ENCODE peak calls at places on chromosomes 1 and 21, in seven cellular contexts. M is cardiac fibroblast; S is kidney; N is AG09309; W is mucosa of descending colon; I is neural progenitor cell; R is CD8-positive, alpha-beta T cell. U is an unnamed sample.

GRCh38 chr1:109499661-109500536 is 6.0 kb downstream of the CYB561D1 start:
- DNase-seq in W (no peak), R (peak), I (peak), N (no peak), M (peak), S (no peak), U (peak)

GRCh38 chr1:39386997-39387396 is 104.4 kb upstream of the BMP8A start:
- DNase-seq in S (no peak), I (no peak), W (no peak), R (no peak), M (no peak), N (no peak), U (no peak)

GRCh38 chr1:66644331-66644730 is 107.9 kb upstream of the DYNLT5 start:
- DNase-seq in S (no peak), W (no peak), I (no peak), R (no peak), N (no peak), M (no peak), U (no peak)

GRCh38 chr21:32306021-32306780 is 7.5 kb downstream of the MRAP start:
- DNase-seq in N (no peak), R (no peak), S (no peak), W (no peak), M (no peak), I (peak), U (no peak)

GRCh38 chr1:28928306-28928987 is 14.1 kb downstream of the EPB41 start:
- DNase-seq in S (no peak), N (no peak), W (no peak), M (no peak), R (no peak), I (no peak), U (no peak)

GRCh38 chr1:105462308-105462707 is 1594.2 kb upstream of the PRMT6 start:
- DNase-seq in I (no peak), R (no peak), M (no peak), W (no peak), S (no peak), N (no peak), U (no peak)

GRCh38 chr21:29018540-29018939 is 609 bp downstream of the RWDD2B start:
- DNase-seq in N (no peak), I (no peak), W (no peak), R (no peak), M (peak), S (no peak), U (peak)

GRCh38 chr21:46605759-46606426 is 1.0 kb upstream of the S100B start:
- DNase-seq in S (peak), M (no peak), N (no peak), R (peak), W (peak), I (no peak), U (no peak)

GRCh38 chr1:115222616-115223402 is 115.2 kb downstream of the NGF start:
- DNase-seq in I (no peak), N (no peak), S (no peak), W (no peak), R (no peak), M (no peak), U (no peak)

GRCh38 chr1:41333146-41333784 is 28.0 kb upstream of the FOXO6 start:
- DNase-seq in S (no peak), W (no peak), N (no peak), R (no peak), I (no peak), M (peak), U (peak)

GRCh38 chr1:2183937-2184334 is 10.6 kb downstream of the FAAP20 start:
- DNase-seq in M (no peak), I (no peak), N (no peak), S (peak), R (no peak), W (no peak), U (no peak)

GRCh38 chr1:170168263-170168662 is 22.5 kb downstream of the NTMT2 start:
- DNase-seq in W (no peak), I (no peak), N (no peak), S (no peak), R (no peak), M (peak), U (peak)

GRCh38 chr21:35643176-35643575 is 417.1 kb downstream of the SETD4 start:
- DNase-seq in I (no peak), M (peak), W (no peak), S (no peak), N (no peak), R (no peak), U (peak)

GRCh38 chr1:207031632-207032258 is 811 bp downstream of the C1orf116 start:
- DNase-seq in N (no peak), W (peak), R (no peak), I (no peak), M (no peak), S (no peak), U (no peak)

GRCh38 chr1:181189691-181190361 is 101.3 kb downstream of the IER5 start:
- DNase-seq in N (no peak), I (peak), W (peak), M (peak), R (peak), S (peak), U (peak)

GRCh38 chr1:176996455-176997090 is 167.9 kb downstream of the ASTN1 start:
- DNase-seq in W (no peak), S (no peak), R (no peak), N (no peak), I (peak), M (no peak), U (peak)

GRCh38 chr1:47471163-47471562 is 33.3 kb downstream of the FOXD2 start:
- DNase-seq in I (no peak), N (peak), S (no peak), W (no peak), R (no peak), M (no peak), U (no peak)

GRCh38 chr1:78716186-78716585 is 66.6 kb downstream of the IFI44 start:
- DNase-seq in R (no peak), N (peak), S (no peak), M (peak), W (no peak), I (no peak), U (peak)

GRCh38 chr1:86704972-86705632 is 726 bp downstream of the SH3GLB1 start:
- DNase-seq in I (peak), M (peak), R (peak), N (no peak), S (peak), W (no peak), U (peak)

GRCh38 chr1:41122851-41123518 is 101.5 kb upstream of the SLFNL1 start:
- DNase-seq in I (peak), N (peak), M (peak), R (no peak), S (no peak), W (no peak), U (peak)

GRCh38 chr1:6519491-6519934 is 28.0 kb upstream of the PLEKHG5 start:
- DNase-seq in M (no peak), W (peak), S (peak), I (no peak), R (no peak), N (no peak), U (no peak)

GRCh38 chr21:37389456-37389855 is 22.9 kb downstream of the DYRK1A start:
- DNase-seq in N (no peak), W (no peak), R (no peak), M (no peak), I (no peak), S (no peak), U (no peak)

GRCh38 chr1:22704440-22705067 is 6.1 kb upstream of the EPHB2 start:
- DNase-seq in R (peak), I (peak), N (peak), W (peak), S (peak), M (peak), U (peak)

GRCh38 chr21:42613756-42614155 is 39.7 kb upstream of the PDE9A start:
- DNase-seq in M (no peak), N (no peak), S (peak), R (no peak), I (no peak), W (peak), U (no peak)

GRCh38 chr1:18612088-18612487 is 18.6 kb upstream of the PAX7 start:
- DNase-seq in W (no peak), M (no peak), I (no peak), S (no peak), N (no peak), R (no peak), U (no peak)

GRCh38 chr1:173478099-173478555 is 992 bp downstream of the PRDX6 start:
- DNase-seq in R (no peak), I (peak), S (peak), W (no peak), M (peak), N (peak), U (peak)

GRCh38 chr21:10627316-10627863 is 106.0 kb downstream of the TPTE start:
- DNase-seq in R (no peak), S (peak), M (no peak), N (no peak), I (no peak), W (no peak), U (no peak)

GRCh38 chr1:230291731-230292620 is 134.2 kb downstream of the PGBD5 start:
- DNase-seq in S (no peak), R (no peak), M (no peak), N (no peak), I (peak), W (no peak), U (no peak)

GRCh38 chr1:202163281-202164270 is 3.2 kb upstream of the PTPN7 start:
- DNase-seq in R (no peak), N (no peak), I (no peak), S (peak), M (no peak), W (no peak), U (no peak)

GRCh38 chr21:26529556-26529955 is 43.5 kb downstream of the CYYR1 start:
- DNase-seq in R (no peak), M (no peak), N (no peak), S (no peak), I (no peak), W (no peak), U (no peak)

GRCh38 chr1:18640228-18641004 is 9.8 kb downstream of the PAX7 start:
- DNase-seq in I (peak), S (no peak), W (no peak), N (no peak), R (no peak), M (no peak), U (no peak)

GRCh38 chr1:21773585-21773984 is 9.4 kb downstream of the USP48 start:
- DNase-seq in W (no peak), R (no peak), N (no peak), I (no peak), M (no peak), S (no peak), U (no peak)

GRCh38 chr1:107804134-107804533 is 160.8 kb downstream of the VAV3 start:
- DNase-seq in S (no peak), M (no peak), R (no peak), W (no peak), I (no peak), N (no peak), U (no peak)

GRCh38 chr1:53048960-53049573 is 12.9 kb upstream of the PODN start:
- DNase-seq in N (no peak), W (no peak), M (no peak), I (no peak), R (no peak), S (no peak), U (no peak)

GRCh38 chr1:60461889-60462595 is 388.5 kb upstream of the C1orf87 start:
- DNase-seq in M (peak), R (no peak), S (no peak), W (no peak), I (no peak), N (no peak), U (peak)

GRCh38 chr1:169460193-169460833 is 25.4 kb downstream of the SLC19A2 start:
- DNase-seq in S (peak), W (no peak), N (no peak), I (no peak), R (no peak), M (peak), U (peak)

GRCh38 chr1:189432761-189433160 is 1044.9 kb downstream of the BRINP3 start:
- DNase-seq in W (no peak), S (no peak), R (no peak), I (no peak), M (no peak), N (no peak), U (peak)

GRCh38 chr1:163509126-163509525 is 187.4 kb downstream of the NUF2 start:
- DNase-seq in S (no peak), W (no peak), R (no peak), N (no peak), M (peak), I (no peak), U (no peak)

GRCh38 chr1:240188139-240188538 is 96.5 kb downstream of the FMN2 start:
- DNase-seq in W (no peak), I (no peak), M (no peak), S (no peak), R (no peak), N (no peak), U (no peak)

GRCh38 chr1:240192851-240193250 is 101.2 kb downstream of the FMN2 start:
- DNase-seq in W (no peak), N (no peak), I (no peak), S (no peak), R (no peak), M (no peak), U (no peak)

GRCh38 chr1:240193699-240194098 is 102.0 kb downstream of the FMN2 start:
- DNase-seq in R (no peak), I (no peak), S (no peak), W (no peak), N (no peak), M (peak), U (no peak)

GRCh38 chr1:240189386-240189989 is 97.8 kb downstream of the FMN2 start:
- DNase-seq in M (peak), I (peak), W (no peak), S (no peak), N (no peak), R (peak), U (peak)

GRCh38 chr1:240190881-240191385 is 99.2 kb downstream of the FMN2 start:
- DNase-seq in I (peak), R (no peak), M (peak), S (no peak), W (no peak), N (peak), U (peak)
- TF ChIP-seq CTCF in I (peak), R (no peak), M (peak), S (peak), W (no peak), N (peak), U (peak)

GRCh38 chr1:54968581-54968980 is 11.8 kb upstream of the TMEM61 start:
- DNase-seq in R (no peak), M (no peak), W (no peak), I (no peak), N (no peak), S (peak), U (no peak)

GRCh38 chr1:54970901-54971300 is 9.5 kb upstream of the TMEM61 start:
- DNase-seq in S (no peak), R (no peak), W (no peak), I (no peak), M (no peak), N (no peak), U (no peak)

GRCh38 chr1:54971317-54971791 is 9.1 kb upstream of the TMEM61 start:
- DNase-seq in R (no peak), S (peak), I (no peak), W (no peak), M (peak), N (no peak), U (no peak)

GRCh38 chr1:54967372-54967771 is 13.1 kb upstream of the TMEM61 start:
- DNase-seq in N (no peak), M (no peak), S (peak), I (no peak), W (no peak), R (no peak), U (no peak)

GRCh38 chr1:54969879-54970278 is 10.5 kb upstream of the TMEM61 start:
- DNase-seq in W (no peak), I (no peak), N (no peak), R (no peak), M (no peak), S (peak), U (no peak)
- H3K4me3 ChIP-seq in W (no peak), I (no peak), N (no peak), R (no peak), M (no peak), S (no peak), U (no peak)

DNA sequence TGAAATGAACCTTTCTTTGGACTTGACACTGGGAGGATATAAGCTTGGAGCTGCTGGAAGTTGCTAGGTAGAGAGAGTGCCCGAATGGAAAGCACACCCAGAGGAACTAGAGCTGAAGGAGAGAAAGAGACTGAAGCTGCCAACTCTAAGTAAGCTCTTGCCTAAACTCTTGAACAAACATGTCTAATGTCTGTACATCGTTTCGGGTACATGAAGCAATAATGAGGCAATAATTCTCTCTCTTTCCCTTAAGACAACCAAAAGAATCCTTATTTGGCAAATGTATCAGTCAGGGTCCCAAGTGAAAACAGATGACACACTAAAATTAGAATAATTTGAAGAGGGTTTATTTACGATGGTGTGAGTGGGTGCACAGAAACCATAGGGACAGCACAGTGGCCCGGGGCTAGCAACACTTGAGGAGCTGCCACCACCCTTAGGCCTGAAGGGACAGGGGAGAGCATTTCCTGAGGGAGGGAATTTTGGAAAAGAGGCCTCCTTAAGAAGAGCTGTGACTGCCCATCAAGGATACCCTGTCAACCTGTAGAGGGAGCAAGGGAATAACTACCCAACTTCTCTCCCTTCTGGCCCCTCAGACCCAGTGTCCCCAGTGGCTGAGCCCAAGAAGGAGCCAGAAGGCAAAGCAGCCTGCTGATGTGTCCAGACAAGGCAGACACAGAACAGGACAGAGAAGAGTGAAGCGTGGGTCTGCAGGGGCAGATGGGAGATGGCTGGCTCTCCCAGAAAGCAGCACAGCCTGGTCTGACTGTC is 36.1 kb upstream of the KHDRBS1 start:
- DNase-seq in I (peak), R (no peak), S (no peak), W (no peak), N (peak), M (peak), U (peak)
- TF ChIP-seq CTCF in I (peak), R (no peak), S (no peak), W (no peak), N (peak), M (peak), U (peak)

GRCh38 chr1:15571266-15571665 is 13.6 kb downstream of the AGMAT start:
- DNase-seq in S (no peak), M (no peak), I (no peak), N (no peak), R (no peak), W (no peak), U (no peak)
- H3K4me3 ChIP-seq in S (no peak), M (no peak), I (no peak), N (no peak), R (no peak), W (no peak), U (no peak)

GRCh38 chr1:178238722-178239510 is 145.0 kb downstream of the RASAL2 start:
- DNase-seq in W (no peak), I (no peak), R (no peak), N (peak), S (no peak), M (peak), U (peak)

GRCh38 chr1:178243119-178243518 is 149.2 kb downstream of the RASAL2 start:
- DNase-seq in N (no peak), W (no peak), R (no peak), M (no peak), S (no peak), I (no peak), U (no peak)

GRCh38 chr1:178241057-178241456 is 147.2 kb downstream of the RASAL2 start:
- DNase-seq in I (no peak), N (no peak), R (no peak), M (peak), S (no peak), W (no peak), U (peak)

GRCh38 chr1:178241837-178242236 is 147.9 kb downstream of the RASAL2 start:
- DNase-seq in N (no peak), M (peak), W (no peak), S (no peak), R (no peak), I (no peak), U (no peak)

GRCh38 chr1:178243890-178244289 is 150.0 kb downstream of the RASAL2 start:
- DNase-seq in I (no peak), S (no peak), N (no peak), M (no peak), W (no peak), R (no peak), U (no peak)
- TF ChIP-seq CTCF in I (no peak), S (no peak), N (no peak), M (no peak), W (no peak), R (no peak), U (no peak)

GRCh38 chr1:24380508-24380907 is 33.1 kb downstream of the STPG1 start:
- DNase-seq in N (no peak), W (no peak), I (no peak), M (no peak), S (no peak), R (no peak), U (no peak)

GRCh38 chr1:24382165-24382577 is 31.4 kb downstream of the STPG1 start:
- DNase-seq in W (no peak), R (no peak), N (no peak), M (no peak), S (no peak), I (no peak), U (no peak)

GRCh38 chr1:24381256-24381655 is 32.3 kb downstream of the STPG1 start:
- DNase-seq in S (no peak), M (no peak), R (no peak), W (no peak), I (no peak), N (no peak), U (no peak)

GRCh38 chr1:24383381-24383940 is 30.1 kb downstream of the STPG1 start:
- DNase-seq in R (no peak), N (no peak), I (no peak), S (no peak), M (no peak), W (no peak), U (no peak)

DNA sequence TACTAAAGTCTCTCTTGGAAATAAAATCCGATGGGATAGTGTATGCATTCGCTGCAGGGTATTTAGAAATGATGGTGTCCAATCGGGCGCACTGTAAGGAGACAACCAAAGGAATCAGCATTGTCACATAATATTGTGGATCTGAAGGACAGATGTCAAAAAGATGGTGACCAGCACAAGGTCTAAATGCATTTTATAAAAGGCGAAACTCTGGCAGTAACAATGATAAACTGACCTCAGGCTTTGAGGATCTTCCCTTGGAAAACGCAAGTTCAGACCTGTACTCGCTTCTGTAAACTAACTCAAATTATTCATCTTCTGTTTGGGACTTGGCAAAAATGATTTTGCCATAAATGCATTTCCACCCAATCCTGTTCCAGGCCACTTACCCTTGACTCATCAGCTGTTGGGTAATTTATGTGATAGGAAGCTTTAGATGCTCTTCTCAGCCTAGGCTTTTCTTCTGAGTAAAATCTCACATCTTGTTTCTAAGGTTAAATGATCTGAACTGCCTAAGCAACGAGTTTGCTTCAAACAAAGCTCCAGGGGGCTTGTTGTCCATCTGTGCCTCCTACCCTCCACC is 33.8 kb downstream of the STPG1 start:
- DNase-seq in R (no peak), N (no peak), W (no peak), S (no peak), I (no peak), M (peak), U (peak)
- H3K4me3 ChIP-seq in R (no peak), N (no peak), W (no peak), S (no peak), I (no peak), M (no peak), U (no peak)